ENCODE peak calls at places on chromosomes 2 and 18, in seven cellular contexts. One of them, this sample, is unnamed.

GRCh38 chr18:500556-501405 is at the start of gene COLEC12:
- DNase-seq in heart left ventricle: peak
- DNase-seq in RWPE1: no peak
- DNase-seq in ovary: no peak
- DNase-seq in AG04450: no peak
- DNase-seq in upper lobe of right lung: peak
- DNase-seq in transverse colon: peak
- DNase-seq in this sample: no peak

GRCh38 chr2:207416111-207416510 is 113.7 kb upstream of the CREB1 start:
- DNase-seq in AG04450: no peak
- DNase-seq in transverse colon: no peak
- DNase-seq in RWPE1: no peak
- DNase-seq in ovary: no peak
- DNase-seq in heart left ventricle: no peak
- DNase-seq in upper lobe of right lung: no peak
- DNase-seq in this sample: no peak

GRCh38 chr2:232229917-232230310 is 148.6 kb upstream of the ALPP start:
- DNase-seq in heart left ventricle: no peak
- DNase-seq in transverse colon: no peak
- DNase-seq in upper lobe of right lung: no peak
- DNase-seq in ovary: no peak
- DNase-seq in AG04450: no peak
- DNase-seq in RWPE1: no peak
- DNase-seq in this sample: no peak

GRCh38 chr2:36781907-36782635 is 85.6 kb downstream of the VIT start:
- DNase-seq in AG04450: no peak
- DNase-seq in heart left ventricle: no peak
- DNase-seq in ovary: no peak
- DNase-seq in transverse colon: no peak
- DNase-seq in RWPE1: no peak
- DNase-seq in upper lobe of right lung: no peak
- DNase-seq in this sample: no peak

GRCh38 chr2:147483911-147484310 is 360.9 kb upstream of the ACVR2A start:
- DNase-seq in AG04450: no peak
- DNase-seq in heart left ventricle: no peak
- DNase-seq in RWPE1: no peak
- DNase-seq in ovary: no peak
- DNase-seq in transverse colon: no peak
- DNase-seq in upper lobe of right lung: no peak
- DNase-seq in this sample: no peak

GRCh38 chr2:10136187-10136934 is 13.8 kb downstream of the RRM2 start:
- DNase-seq in heart left ventricle: no peak
- DNase-seq in transverse colon: no peak
- DNase-seq in ovary: no peak
- DNase-seq in AG04450: no peak
- DNase-seq in upper lobe of right lung: no peak
- DNase-seq in RWPE1: no peak
- DNase-seq in this sample: no peak

GRCh38 chr2:153834662-153835061 is 37.1 kb upstream of the GALNT13 start:
- DNase-seq in AG04450: no peak
- DNase-seq in heart left ventricle: no peak
- DNase-seq in RWPE1: no peak
- DNase-seq in upper lobe of right lung: no peak
- DNase-seq in ovary: no peak
- DNase-seq in transverse colon: no peak
- DNase-seq in this sample: no peak

GRCh38 chr2:66696374-66696773 is 261.4 kb downstream of the MEIS1 start:
- DNase-seq in ovary: no peak
- DNase-seq in RWPE1: no peak
- DNase-seq in heart left ventricle: no peak
- DNase-seq in upper lobe of right lung: no peak
- DNase-seq in transverse colon: no peak
- DNase-seq in AG04450: no peak
- DNase-seq in this sample: no peak

GRCh38 chr18:35409921-35410320 is 32.8 kb upstream of the ZNF396 start:
- DNase-seq in transverse colon: peak
- DNase-seq in upper lobe of right lung: no peak
- DNase-seq in ovary: no peak
- DNase-seq in RWPE1: peak
- DNase-seq in AG04450: no peak
- DNase-seq in heart left ventricle: no peak
- DNase-seq in this sample: no peak

GRCh38 chr2:44277541-44277940 is 2.3 kb downstream of the SLC3A1 start:
- DNase-seq in transverse colon: no peak
- DNase-seq in AG04450: no peak
- DNase-seq in upper lobe of right lung: no peak
- DNase-seq in heart left ventricle: no peak
- DNase-seq in RWPE1: no peak
- DNase-seq in ovary: no peak
- DNase-seq in this sample: no peak

GRCh38 chr2:112811841-112812306 is 24.7 kb downstream of the IL1B start:
- DNase-seq in RWPE1: peak
- DNase-seq in transverse colon: no peak
- DNase-seq in heart left ventricle: no peak
- DNase-seq in ovary: no peak
- DNase-seq in AG04450: peak
- DNase-seq in upper lobe of right lung: no peak
- DNase-seq in this sample: peak

GRCh38 chr2:112811276-112811831 is 25.2 kb downstream of the IL1B start:
- DNase-seq in transverse colon: no peak
- DNase-seq in RWPE1: no peak
- DNase-seq in ovary: no peak
- DNase-seq in AG04450: no peak
- DNase-seq in heart left ventricle: no peak
- DNase-seq in upper lobe of right lung: no peak
- DNase-seq in this sample: no peak

GRCh38 chr2:112814278-112814677 is 22.3 kb downstream of the IL1B start:
- DNase-seq in RWPE1: peak
- DNase-seq in upper lobe of right lung: no peak
- DNase-seq in heart left ventricle: no peak
- DNase-seq in transverse colon: no peak
- DNase-seq in ovary: no peak
- DNase-seq in AG04450: no peak
- DNase-seq in this sample: peak

GRCh38 chr2:112813043-112813966 is 23.3 kb downstream of the IL1B start:
- DNase-seq in ovary: no peak
- DNase-seq in AG04450: no peak
- DNase-seq in RWPE1: no peak
- DNase-seq in heart left ventricle: no peak
- DNase-seq in transverse colon: no peak
- DNase-seq in upper lobe of right lung: no peak
- DNase-seq in this sample: no peak

GRCh38 chr2:112812318-112813042 is 24.1 kb downstream of the IL1B start:
- DNase-seq in AG04450: peak
- DNase-seq in transverse colon: no peak
- DNase-seq in upper lobe of right lung: no peak
- DNase-seq in ovary: no peak
- DNase-seq in RWPE1: peak
- DNase-seq in heart left ventricle: no peak
- DNase-seq in this sample: no peak
- H3K27ac ChIP-seq in AG04450: peak
- H3K27ac ChIP-seq in transverse colon: no peak
- H3K27ac ChIP-seq in upper lobe of right lung: no peak
- H3K27ac ChIP-seq in ovary: no peak
- H3K27ac ChIP-seq in RWPE1: peak
- H3K27ac ChIP-seq in heart left ventricle: no peak
- H3K27ac ChIP-seq in this sample: peak

GRCh38 chr18:22675006-22675405 is 257.3 kb upstream of the CTAGE1 start:
- DNase-seq in upper lobe of right lung: no peak
- DNase-seq in AG04450: no peak
- DNase-seq in transverse colon: no peak
- DNase-seq in heart left ventricle: no peak
- DNase-seq in RWPE1: no peak
- DNase-seq in ovary: no peak
- DNase-seq in this sample: no peak
- H3K27ac ChIP-seq in upper lobe of right lung: no peak
- H3K27ac ChIP-seq in AG04450: no peak
- H3K27ac ChIP-seq in transverse colon: no peak
- H3K27ac ChIP-seq in heart left ventricle: no peak
- H3K27ac ChIP-seq in RWPE1: no peak
- H3K27ac ChIP-seq in ovary: no peak
- H3K27ac ChIP-seq in this sample: no peak

GRCh38 chr2:170873035-170873692 is 55.9 kb upstream of the GORASP2 start:
- DNase-seq in ovary: peak
- DNase-seq in upper lobe of right lung: peak
- DNase-seq in transverse colon: peak
- DNase-seq in heart left ventricle: peak
- DNase-seq in AG04450: peak
- DNase-seq in RWPE1: peak
- DNase-seq in this sample: no peak
- H3K27ac ChIP-seq in ovary: no peak
- H3K27ac ChIP-seq in upper lobe of right lung: no peak
- H3K27ac ChIP-seq in transverse colon: no peak
- H3K27ac ChIP-seq in heart left ventricle: no peak
- H3K27ac ChIP-seq in AG04450: no peak
- H3K27ac ChIP-seq in RWPE1: no peak
- H3K27ac ChIP-seq in this sample: no peak

DNA sequence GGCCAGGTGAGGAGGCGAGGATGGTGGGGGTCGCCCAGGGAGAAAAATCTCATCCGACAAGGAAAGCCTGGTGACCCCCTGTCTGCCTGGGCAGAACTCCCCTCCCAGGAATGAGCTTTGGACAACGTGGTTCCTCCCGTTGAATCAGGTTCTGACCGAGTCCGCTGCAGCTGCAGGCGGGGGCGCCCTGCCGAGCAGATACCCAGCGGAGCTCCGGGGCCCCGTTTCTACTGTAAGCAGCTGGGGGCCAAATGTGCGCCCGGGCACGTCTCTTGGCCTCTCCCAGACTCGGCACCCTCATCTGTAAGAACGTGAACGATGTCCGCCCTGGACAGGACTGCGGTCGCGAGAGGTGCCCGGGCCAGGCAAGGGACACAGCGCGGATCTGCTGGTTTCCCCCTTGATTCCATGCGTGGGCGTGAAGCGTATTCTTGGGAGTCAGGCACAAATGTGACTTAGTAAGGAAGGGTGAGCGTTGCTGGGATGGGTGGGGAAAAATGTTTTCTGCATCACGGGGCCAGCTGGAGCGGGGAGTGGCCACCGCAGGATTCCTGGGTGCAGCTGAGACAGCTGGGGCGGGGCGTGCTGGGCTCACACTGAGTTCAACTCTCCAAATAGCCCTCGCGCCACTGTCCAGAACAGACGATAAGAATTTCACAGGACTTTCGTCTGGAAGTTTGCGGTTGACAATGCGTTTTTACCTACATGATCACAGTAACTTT is 20.2 kb upstream of the TUBB6 start:
- DNase-seq in RWPE1: peak
- DNase-seq in AG04450: peak
- DNase-seq in transverse colon: peak
- DNase-seq in heart left ventricle: peak
- DNase-seq in ovary: peak
- DNase-seq in upper lobe of right lung: peak
- DNase-seq in this sample: peak
- H3K27ac ChIP-seq in RWPE1: peak
- H3K27ac ChIP-seq in AG04450: peak
- H3K27ac ChIP-seq in transverse colon: peak
- H3K27ac ChIP-seq in heart left ventricle: peak
- H3K27ac ChIP-seq in ovary: no peak
- H3K27ac ChIP-seq in upper lobe of right lung: peak
- H3K27ac ChIP-seq in this sample: peak

DNA sequence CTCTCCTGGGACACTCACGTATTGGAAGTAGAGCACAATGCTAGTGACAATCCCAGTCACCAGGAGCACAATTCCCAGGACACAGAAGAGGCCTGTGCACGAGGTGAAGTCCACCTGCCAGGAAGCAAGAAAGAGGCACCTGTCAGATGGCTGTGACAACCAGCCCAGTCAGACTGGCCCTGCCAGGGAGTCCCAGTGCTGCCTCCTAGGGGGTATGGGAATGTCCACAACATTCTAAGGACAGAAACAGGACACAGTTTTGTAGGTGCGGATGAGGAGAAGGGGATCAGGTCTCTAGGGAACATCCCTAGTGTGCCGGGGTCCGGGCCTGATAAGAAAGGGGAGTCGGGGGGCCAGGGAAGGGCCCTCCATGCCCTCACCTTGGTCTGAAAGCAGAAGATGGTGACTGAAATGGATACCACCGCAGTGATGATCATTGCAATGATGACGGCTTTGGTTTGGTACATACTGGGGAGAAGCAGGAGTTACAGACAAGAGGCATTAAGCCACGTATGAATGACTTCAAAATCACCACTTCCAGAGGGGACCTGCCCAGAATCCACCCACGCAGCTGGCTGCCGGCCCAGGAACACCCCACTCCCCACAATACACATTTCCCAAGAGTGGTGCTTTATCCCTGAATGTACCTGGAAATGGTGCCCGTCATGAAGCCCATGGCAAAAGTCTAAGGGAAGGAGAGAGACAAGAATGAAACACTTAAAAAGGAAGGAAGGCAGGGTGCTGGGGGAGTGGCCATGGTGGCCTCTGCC is 6.9 kb downstream of the PNKD start:
- DNase-seq in ovary: no peak
- DNase-seq in AG04450: no peak
- DNase-seq in upper lobe of right lung: no peak
- DNase-seq in heart left ventricle: no peak
- DNase-seq in transverse colon: no peak
- DNase-seq in RWPE1: no peak
- DNase-seq in this sample: no peak
- H3K27ac ChIP-seq in ovary: no peak
- H3K27ac ChIP-seq in AG04450: no peak
- H3K27ac ChIP-seq in upper lobe of right lung: no peak
- H3K27ac ChIP-seq in heart left ventricle: no peak
- H3K27ac ChIP-seq in transverse colon: no peak
- H3K27ac ChIP-seq in RWPE1: peak
- H3K27ac ChIP-seq in this sample: peak

This sample was measured in epithelial cell of prostate.